ENCODE peak calls at places on chromosomes 2 and 18, in six cellular contexts. U, R, Y, T, I and J are unnamed samples.

GRCh38 chr2:178479758-178480226 is 465 bp upstream of the PLEKHA3 start:
- DNase-seq in Y (no peak), I (no peak), U (no peak), T (no peak), R (no peak), J (no peak)

GRCh38 chr2:190627881-190628412 is 20.9 kb upstream of the NAB1 start:
- DNase-seq in U (peak), T (no peak), I (no peak), R (peak), Y (peak), J (no peak)

GRCh38 chr2:120817956-120818325 is 82.3 kb downstream of the GLI2 start:
- DNase-seq in R (no peak), U (no peak), I (no peak), Y (peak), T (no peak), J (no peak)

GRCh38 chr2:175010848-175011254 is 5.7 kb upstream of the CHN1 start:
- DNase-seq in T (no peak), Y (no peak), R (no peak), U (peak), I (no peak), J (no peak)

GRCh38 chr2:96091711-96092579 is 24.4 kb downstream of the ADRA2B start:
- DNase-seq in R (no peak), U (no peak), Y (peak), I (no peak), T (peak), J (no peak)

GRCh38 chr2:181745796-181746540 is 65.7 kb upstream of the NEUROD1 start:
- DNase-seq in R (no peak), U (no peak), I (no peak), Y (no peak), T (no peak), J (no peak)

GRCh38 chr2:60862642-60863041 is 18.7 kb upstream of the REL start:
- DNase-seq in R (no peak), U (no peak), Y (no peak), I (no peak), T (no peak), J (no peak)

GRCh38 chr2:120298173-120298835 is 45.7 kb downstream of the RALB start:
- DNase-seq in U (no peak), R (no peak), Y (no peak), T (no peak), I (no peak), J (no peak)

GRCh38 chr2:65186872-65187851 is 40.5 kb upstream of the ACTR2 start:
- DNase-seq in I (peak), Y (peak), R (peak), U (no peak), T (peak), J (peak)

GRCh38 chr18:23067236-23067635 is 68.0 kb upstream of the CABLES1 start:
- DNase-seq in Y (no peak), U (no peak), I (no peak), T (no peak), R (no peak), J (no peak)

GRCh38 chr2:63041592-63041991 is 9.0 kb upstream of the OTX1 start:
- DNase-seq in I (no peak), T (no peak), U (no peak), Y (no peak), R (no peak), J (no peak)

GRCh38 chr18:33495278-33495677 is 54.8 kb upstream of the CCDC178 start:
- DNase-seq in T (no peak), Y (no peak), I (no peak), R (no peak), U (peak), J (no peak)

GRCh38 chr2:64342195-64343099 is 111.5 kb upstream of the LGALSL start:
- DNase-seq in I (no peak), R (no peak), U (no peak), Y (no peak), T (no peak), J (no peak)

GRCh38 chr2:224938670-224939309 is 103.5 kb downstream of the DOCK10 start:
- DNase-seq in Y (no peak), T (no peak), U (no peak), I (no peak), R (no peak), J (no peak)

GRCh38 chr2:205477016-205477705 is 205.1 kb upstream of the NRP2 start:
- DNase-seq in R (no peak), T (no peak), U (no peak), Y (no peak), I (no peak), J (no peak)

GRCh38 chr2:119638891-119639539 is 40.0 kb upstream of the TMEM177 start:
- DNase-seq in Y (no peak), I (no peak), U (no peak), R (no peak), T (no peak), J (peak)

GRCh38 chr2:84443477-84443876 is 15.6 kb downstream of the SUCLG1 start:
- DNase-seq in U (no peak), Y (no peak), T (no peak), I (no peak), R (no peak), J (no peak)

GRCh38 chr2:180523629-180524340 is 456.6 kb upstream of the UBE2E3 start:
- DNase-seq in U (no peak), Y (no peak), R (no peak), I (no peak), T (no peak), J (no peak)

GRCh38 chr2:54386993-54387590 is 69.0 kb upstream of the SPTBN1 start:
- DNase-seq in T (no peak), R (no peak), I (no peak), U (no peak), Y (no peak), J (no peak)

GRCh38 chr2:127649100-127649611 is 3.2 kb downstream of the GPR17 start:
- DNase-seq in Y (no peak), R (no peak), I (no peak), T (no peak), U (no peak), J (no peak)

GRCh38 chr2:70655786-70656185 is 102.2 kb upstream of the TGFA start:
- DNase-seq in Y (no peak), R (no peak), U (no peak), I (no peak), T (no peak), J (no peak)

GRCh38 chr2:239594772-239595608 is 194.2 kb upstream of the HDAC4 start:
- DNase-seq in Y (peak), U (no peak), R (no peak), T (peak), I (no peak), J (no peak)

GRCh38 chr18:77114070-77114563 is 18.5 kb downstream of the MBP start:
- DNase-seq in T (no peak), R (no peak), Y (no peak), I (no peak), U (no peak), J (no peak)